ENCODE peak calls at places on chromosomes 16 and 17, in five cellular contexts. One of them, this sample, is unnamed.
A peak's percentile ranks its signal among the peaks of the same experiment; 100 is the strongest.

GRCh38 chr16:85652431-85653221 is 36.1 kb downstream of the GINS2 start:
- DNase-seq in kidney: peak; percentile 92
- DNase-seq in tibial nerve: no peak
- DNase-seq in tibial artery: peak; percentile 66
- DNase-seq in GM12878: no peak
- DNase-seq in this sample: peak; percentile 89

GRCh38 chr16:4062212-4062802 is 53.9 kb downstream of the ADCY9 start:
- DNase-seq in GM12878: no peak
- DNase-seq in tibial artery: no peak
- DNase-seq in kidney: no peak
- DNase-seq in tibial nerve: no peak
- DNase-seq in this sample: no peak

GRCh38 chr16:75019007-75019406 is 20.2 kb downstream of the ZNRF1 start:
- DNase-seq in tibial artery: no peak
- DNase-seq in tibial nerve: no peak
- DNase-seq in kidney: no peak
- DNase-seq in GM12878: no peak
- DNase-seq in this sample: no peak

GRCh38 chr17:35087731-35088646 is 24.5 kb upstream of the RFFL start:
- DNase-seq in tibial nerve: no peak
- DNase-seq in tibial artery: peak; percentile 57
- DNase-seq in GM12878: no peak
- DNase-seq in kidney: peak; percentile 84
- DNase-seq in this sample: peak; percentile 84

GRCh38 chr17:47847341-47848197 is 3.4 kb downstream of the SP6 start:
- DNase-seq in tibial artery: no peak
- DNase-seq in GM12878: no peak
- DNase-seq in kidney: no peak
- DNase-seq in tibial nerve: no peak
- DNase-seq in this sample: no peak

GRCh38 chr17:79023180-79023705 is 726 bp upstream of the C1QTNF1 start:
- DNase-seq in GM12878: no peak
- DNase-seq in tibial artery: no peak
- DNase-seq in tibial nerve: peak; percentile 7
- DNase-seq in kidney: peak; percentile 53
- DNase-seq in this sample: no peak

GRCh38 chr17:58112970-58113631 is 29.9 kb downstream of the DYNLL2 start:
- DNase-seq in tibial nerve: peak; percentile 58
- DNase-seq in kidney: peak; percentile 80
- DNase-seq in GM12878: peak; percentile 37
- DNase-seq in tibial artery: peak; percentile 82
- DNase-seq in this sample: peak; percentile 77

GRCh38 chr16:86523166-86523740 is 12.9 kb downstream of the FOXF1 start:
- DNase-seq in tibial nerve: no peak
- DNase-seq in kidney: peak; percentile 43
- DNase-seq in GM12878: no peak
- DNase-seq in tibial artery: no peak
- DNase-seq in this sample: no peak

GRCh38 chr16:85800321-85800669 is 800 bp downstream of the COX4I1 start:
- DNase-seq in GM12878: no peak
- DNase-seq in tibial artery: no peak
- DNase-seq in kidney: peak; percentile 51
- DNase-seq in tibial nerve: no peak
- DNase-seq in this sample: no peak

GRCh38 chr16:75629132-75629531 is 6.1 kb upstream of the ADAT1 start:
- DNase-seq in GM12878: no peak
- DNase-seq in tibial artery: no peak
- DNase-seq in tibial nerve: no peak
- DNase-seq in kidney: no peak
- DNase-seq in this sample: no peak

GRCh38 chr17:4566785-4567184 is 6.4 kb upstream of the GGT6 start:
- DNase-seq in GM12878: no peak
- DNase-seq in kidney: no peak
- DNase-seq in tibial artery: no peak
- DNase-seq in tibial nerve: no peak
- DNase-seq in this sample: no peak

GRCh38 chr16:72840591-72841381 is 207.1 kb downstream of the ZFHX3 start:
- DNase-seq in GM12878: no peak
- DNase-seq in tibial nerve: no peak
- DNase-seq in kidney: no peak
- DNase-seq in tibial artery: no peak
- DNase-seq in this sample: no peak

GRCh38 chr17:63969278-63969677 is 3.4 kb downstream of the SCN4A start:
- DNase-seq in tibial nerve: no peak
- DNase-seq in GM12878: no peak
- DNase-seq in kidney: no peak
- DNase-seq in tibial artery: no peak
- DNase-seq in this sample: no peak
- H3K27ac ChIP-seq in tibial nerve: no peak overlapping the region
- H3K27ac ChIP-seq in GM12878: no peak overlapping the region
- H3K27ac ChIP-seq in kidney: no peak overlapping the region
- H3K27ac ChIP-seq in tibial artery: no peak overlapping the region
- H3K27ac ChIP-seq in this sample: no peak overlapping the region

GRCh38 chr16:67963325-67964321 is 4.8 kb downstream of the SLC12A4 start:
- DNase-seq in tibial artery: no peak
- DNase-seq in GM12878: no peak
- DNase-seq in tibial nerve: no peak
- DNase-seq in kidney: no peak
- DNase-seq in this sample: no peak
- H3K4me1 ChIP-seq in tibial artery: peaks cover 76% of the 10 kb centered on the region
- H3K4me1 ChIP-seq in GM12878: peaks cover 18% of the 10 kb centered on the region
- H3K4me1 ChIP-seq in tibial nerve: peaks cover 60% of the 10 kb centered on the region
- H3K4me1 ChIP-seq in kidney: peaks cover 16% of the 10 kb centered on the region
- H3K4me1 ChIP-seq in this sample: no peaks in the 10 kb centered on the region

DNA sequence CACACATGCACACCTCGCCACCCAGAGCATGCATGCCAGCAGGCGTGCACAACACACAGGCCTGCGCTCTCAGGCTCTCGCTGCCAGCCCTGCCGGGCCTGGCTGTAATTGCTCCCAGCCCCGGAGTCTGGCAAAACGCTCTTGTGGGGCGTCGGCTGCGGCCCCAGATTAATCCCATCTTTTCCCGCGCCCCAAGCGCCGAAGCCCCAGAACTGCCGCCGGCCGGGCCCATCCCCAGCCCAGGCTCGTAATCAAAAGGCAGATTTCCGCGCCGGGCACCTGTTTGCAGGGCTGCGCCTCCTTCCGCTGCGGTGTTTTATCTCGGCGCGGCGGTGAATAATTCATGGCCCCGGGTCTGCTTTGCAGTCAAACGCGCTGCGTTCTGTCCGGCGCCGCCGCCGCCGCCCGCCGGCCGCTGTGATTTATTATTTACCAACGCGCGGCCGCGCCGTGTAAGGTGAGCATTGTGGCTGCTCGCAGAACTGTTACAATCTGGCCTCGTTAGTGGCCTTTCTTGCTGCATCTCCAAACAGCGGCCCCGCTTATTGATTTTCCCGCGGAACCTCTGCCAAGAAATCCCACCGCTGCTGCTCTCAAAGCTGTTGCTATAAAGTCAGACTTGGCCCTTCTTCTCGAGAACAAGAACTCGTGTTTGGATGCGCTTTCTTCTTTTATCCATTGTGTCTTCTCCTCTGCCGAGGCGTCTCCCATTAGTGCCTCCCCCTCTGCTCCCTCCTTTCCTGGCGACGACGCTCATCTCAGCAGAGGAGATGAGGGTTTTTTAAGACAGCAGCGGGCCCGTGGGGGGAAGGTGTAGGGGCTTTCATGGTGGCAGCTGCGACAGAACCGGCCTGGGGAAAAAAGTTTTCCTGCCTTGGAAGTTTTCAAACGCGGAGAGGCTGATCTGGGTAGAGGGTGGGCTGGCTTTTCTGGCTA is 126.2 kb downstream of the IRX5 start:
- DNase-seq in GM12878: no peak
- DNase-seq in kidney: no peak
- DNase-seq in tibial artery: no peak
- DNase-seq in tibial nerve: no peak
- DNase-seq in this sample: no peak
- H3K9me3 ChIP-seq in GM12878: no peaks in the 10 kb centered on the region
- H3K9me3 ChIP-seq in kidney: peaks cover 7% of the 10 kb centered on the region
- H3K9me3 ChIP-seq in tibial artery: peaks cover 7% of the 10 kb centered on the region
- H3K9me3 ChIP-seq in tibial nerve: no peaks in the 10 kb centered on the region
- H3K9me3 ChIP-seq in this sample: peaks cover 4% of the 10 kb centered on the region

GRCh38 chr17:41915020-41915419 is 3.7 kb downstream of the ACLY start:
- DNase-seq in tibial nerve: no peak
- DNase-seq in tibial artery: no peak
- DNase-seq in kidney: no peak
- DNase-seq in GM12878: no peak
- DNase-seq in this sample: no peak
- H3K27ac ChIP-seq in tibial nerve: no peak overlapping the region
- H3K27ac ChIP-seq in tibial artery: no peak overlapping the region
- H3K27ac ChIP-seq in kidney: peak overlapping the region; percentile 46
- H3K27ac ChIP-seq in GM12878: no peak overlapping the region
- H3K27ac ChIP-seq in this sample: no peak overlapping the region

DNA sequence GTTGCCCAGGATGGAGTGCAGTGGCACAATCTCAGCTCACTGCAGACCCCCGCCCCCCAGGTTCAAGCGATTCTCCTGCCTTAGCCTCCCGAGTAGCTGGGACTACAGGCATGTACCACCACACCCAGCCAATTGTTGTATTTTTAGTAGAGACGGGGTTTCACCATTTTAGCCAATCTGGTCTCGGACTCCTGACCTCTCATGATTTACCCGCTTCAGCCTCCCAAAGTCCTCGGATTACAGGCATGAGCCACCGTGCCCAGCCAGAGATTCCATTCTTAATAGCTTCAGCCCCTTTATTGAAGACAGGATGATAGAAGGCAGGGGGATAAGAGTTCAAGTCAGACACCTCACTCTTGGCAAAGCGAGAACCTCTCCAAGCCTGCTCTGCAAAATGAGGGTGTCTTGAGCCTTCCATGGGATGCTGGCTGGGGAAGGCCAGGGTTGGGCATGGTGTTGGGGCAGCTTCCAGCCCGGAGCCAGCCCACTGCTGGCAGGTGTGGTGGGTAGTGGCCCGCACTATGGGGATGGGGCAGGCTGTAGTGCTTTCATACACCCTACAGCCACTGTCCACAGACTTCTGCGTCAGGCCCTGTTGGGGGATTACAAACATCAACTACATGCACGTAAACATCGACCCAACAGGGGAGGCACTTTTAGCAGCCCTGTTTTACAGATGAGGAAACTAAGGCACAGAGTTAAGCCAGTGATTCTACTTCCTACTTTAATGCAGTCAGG is 3.5 kb downstream of the CARHSP1 start:
- DNase-seq in GM12878: no peak
- DNase-seq in tibial artery: no peak
- DNase-seq in tibial nerve: no peak
- DNase-seq in kidney: no peak
- DNase-seq in this sample: no peak
- H3K4me1 ChIP-seq in GM12878: peaks cover 15% of the 10 kb centered on the region
- H3K4me1 ChIP-seq in tibial artery: peaks cover 69% of the 10 kb centered on the region
- H3K4me1 ChIP-seq in tibial nerve: peaks cover 60% of the 10 kb centered on the region
- H3K4me1 ChIP-seq in kidney: peaks cover 36% of the 10 kb centered on the region
- H3K4me1 ChIP-seq in this sample: no peaks in the 10 kb centered on the region

This sample was measured in aorta.